ENCODE peak calls at places on chromosomes 13 and 19, in seven cellular contexts. S is testis, J is heart right ventricle, O is bronchial epithelial cell, F is AG09319, N is right lobe of liver, X is AG09309. W is an unnamed sample.

GRCh38 chr19:31548941-31549340 is 199.7 kb upstream of the TSHZ3 start:
- DNase-seq in S (peak; percentile 53), J (no peak), O (no peak), F (peak; percentile 19), N (no peak), X (no peak), W (no peak)

GRCh38 chr13:98672947-98673545 is 79.4 kb downstream of the SLC15A1 start:
- DNase-seq in S (peak; percentile 67), J (peak; percentile 72), O (peak; percentile 61), F (peak; percentile 43), N (peak; percentile 92), X (peak; percentile 52), W (peak; percentile 72)

GRCh38 chr13:52147225-52147624 is 12.2 kb downstream of the NEK3 start:
- DNase-seq in S (no peak), J (no peak), O (no peak), F (no peak), N (no peak), X (no peak), W (no peak)

GRCh38 chr19:50796128-50796633 is 6.0 kb downstream of the ACP4 start:
- DNase-seq in S (no peak), J (no peak), O (no peak), F (no peak), N (no peak), X (no peak), W (no peak)

GRCh38 chr13:109787135-109787954 is 962 bp upstream of the IRS2 start:
- DNase-seq in S (peak; percentile 43), J (peak; percentile 28), O (no peak), F (no peak), N (peak; percentile 62), X (no peak), W (peak; percentile 45)

GRCh38 chr19:4909172-4909896 is at the start of gene UHRF1:
- DNase-seq in S (no peak), J (no peak), O (no peak), F (no peak), N (no peak), X (no peak), W (peak; percentile 48)

GRCh38 chr13:27264181-27264580 is 6.4 kb upstream of the RASL11A start:
- DNase-seq in S (no peak), J (peak; percentile 33), O (no peak), F (no peak), N (no peak), X (no peak), W (no peak)

GRCh38 chr13:102628559-102628958 is 31.8 kb downstream of the TPP2 start:
- DNase-seq in S (no peak), J (no peak), O (no peak), F (no peak), N (no peak), X (no peak), W (no peak)

GRCh38 chr13:23678768-23679167 is 108.6 kb downstream of the TNFRSF19 start:
- DNase-seq in S (no peak), J (no peak), O (peak; percentile 52), F (no peak), N (no peak), X (no peak), W (no peak)

GRCh38 chr13:113001251-113002140 is 32.5 kb downstream of the MCF2L start:
- DNase-seq in S (peak; percentile 26), J (no peak), O (no peak), F (no peak), N (no peak), X (no peak), W (peak; percentile 52)

GRCh38 chr13:113000575-113000974 is 31.6 kb downstream of the MCF2L start:
- DNase-seq in S (no peak), J (no peak), O (no peak), F (no peak), N (no peak), X (no peak), W (no peak)

GRCh38 chr13:113002891-113003290 is 33.9 kb downstream of the MCF2L start:
- DNase-seq in S (no peak), J (no peak), O (no peak), F (no peak), N (no peak), X (no peak), W (no peak)

GRCh38 chr13:113004126-113004525 is 35.1 kb downstream of the MCF2L start:
- DNase-seq in S (no peak), J (no peak), O (no peak), F (no peak), N (no peak), X (no peak), W (no peak)

GRCh38 chr13:113002206-113002821 is 33.3 kb downstream of the MCF2L start:
- DNase-seq in S (no peak), J (no peak), O (no peak), F (no peak), N (no peak), X (no peak), W (no peak)
- TF ChIP-seq CTCF in S (no peak), J (peak; percentile 36), O (peak; percentile 22), F (peak; percentile 9), N (no peak), X (peak; percentile 23), W (peak; percentile 31)

GRCh38 chr13:85900521-85900920 is 101.3 kb upstream of the SLITRK6 start:
- DNase-seq in S (no peak), J (no peak), O (no peak), F (no peak), N (no peak), X (no peak), W (no peak)

GRCh38 chr13:85896516-85897450 is 97.6 kb upstream of the SLITRK6 start:
- DNase-seq in S (no peak), J (no peak), O (peak; percentile 97), F (no peak), N (no peak), X (no peak), W (no peak)
- TF ChIP-seq CTCF in S (no peak), J (no peak), O (peak; percentile 50), F (no peak), N (peak; percentile 22), X (no peak), W (no peak)

DNA sequence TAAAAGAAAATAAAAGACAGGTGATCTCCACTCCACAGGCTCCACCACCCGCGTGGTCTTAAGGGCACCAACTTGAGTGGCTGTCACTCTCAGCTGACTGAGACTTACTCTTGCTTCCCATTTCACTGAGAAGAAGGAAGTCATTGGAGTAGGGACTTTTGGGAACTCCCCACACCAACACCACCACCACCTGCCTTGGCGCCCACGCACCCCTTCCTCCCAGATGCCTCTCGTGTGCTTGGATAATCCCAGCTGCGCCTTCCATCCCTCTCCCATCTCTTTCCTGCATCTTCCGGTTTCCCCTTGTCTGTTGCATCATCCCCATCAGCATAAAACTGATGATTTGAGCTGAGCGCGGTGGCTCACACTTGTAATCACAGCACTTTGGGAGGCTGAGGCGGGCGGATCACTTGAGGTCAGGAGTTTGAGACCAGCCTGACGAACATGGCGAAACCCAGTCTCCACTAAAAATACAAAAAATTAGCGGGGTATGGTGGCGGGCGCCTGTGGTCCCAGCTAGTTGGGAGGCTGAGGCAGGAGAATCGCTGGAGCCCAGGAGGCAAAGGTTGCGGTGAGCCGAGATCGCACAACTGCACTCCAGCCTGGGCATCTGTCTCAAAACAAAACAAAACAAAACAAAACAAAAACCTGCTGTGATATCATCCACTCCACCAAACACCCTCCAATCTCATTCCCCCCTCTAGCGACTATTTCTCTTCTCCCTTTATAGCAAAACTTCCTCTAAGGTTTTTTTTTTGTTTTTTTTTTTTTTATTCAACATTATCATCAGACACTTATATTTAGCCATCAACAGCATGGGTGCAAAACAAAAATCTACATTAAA is 25.5 kb downstream of the AP2S1 start:
- DNase-seq in S (no peak), J (no peak), O (no peak), F (no peak), N (no peak), X (no peak), W (no peak)
- TF ChIP-seq CTCF in S (no peak), J (no peak), O (no peak), F (no peak), N (no peak), X (peak; percentile 13), W (no peak)

GRCh38 chr13:96988441-96988840 is 5.8 kb downstream of the OXGR1 start:
- DNase-seq in S (no peak), J (no peak), O (no peak), F (no peak), N (no peak), X (no peak), W (no peak)

GRCh38 chr13:96982672-96983071 is 11.6 kb downstream of the OXGR1 start:
- DNase-seq in S (no peak), J (peak; percentile 22), O (peak; percentile 36), F (no peak), N (no peak), X (no peak), W (no peak)

GRCh38 chr13:96984061-96984508 is 10.2 kb downstream of the OXGR1 start:
- DNase-seq in S (peak; percentile 38), J (no peak), O (peak; percentile 65), F (no peak), N (no peak), X (no peak), W (peak; percentile 73)
- TF ChIP-seq CTCF in S (peak; percentile 11), J (no peak), O (no peak), F (no peak), N (peak; percentile 8), X (no peak), W (no peak)

GRCh38 chr13:45194081-45194939 is 6.5 kb downstream of the KCTD4 start:
- DNase-seq in S (peak; percentile 50), J (peak; percentile 39), O (no peak), F (peak; percentile 31), N (peak; percentile 51), X (no peak), W (no peak)
- TF ChIP-seq CTCF in S (no peak), J (peak; percentile 31), O (no peak), F (peak; percentile 78), N (peak; percentile 29), X (peak; percentile 65), W (no peak)

GRCh38 chr13:113758651-113759524 is at the start of gene TMEM255B:
- DNase-seq in S (peak; percentile 90), J (peak; percentile 89), O (peak; percentile 33), F (no peak), N (peak; percentile 87), X (no peak), W (peak; percentile 92)
- TF ChIP-seq CTCF in S (no peak), J (peak; percentile 39), O (no peak), F (no peak), N (peak; percentile 54), X (no peak), W (peak; percentile 44)

W was measured in colonic mucosa.